ENCODE peak calls at places on chromosome 12, in six cellular contexts. L is small intestine; R is nephron progenitor cell; Y is Caki2; E is stimulated activated CD4-positive, alpha-beta T cell treated with anti-CD3 and anti-CD28 coated beads, Interleukin-15, amount 100 ng/mL, for 48 hours; U is NCI-H345. M is an unnamed sample.

GRCh38 chr12:26126340-26127284 is 1.8 kb upstream of the BHLHE41 start:
- DNase-seq in E (no peak), L (peak), Y (peak), R (peak), U (peak), M (no peak)

GRCh38 chr12:122399592-122400373 is 22.7 kb downstream of the CLIP1 start:
- DNase-seq in U (peak), R (peak), Y (peak), L (peak), E (peak), M (peak)

GRCh38 chr12:51721281-51721940 is 127.1 kb downstream of the FIGNL2 start:
- DNase-seq in L (peak), Y (peak), R (peak), E (peak), U (no peak), M (no peak)

GRCh38 chr12:53575502-53576264 is 50.5 kb downstream of the ATF7 start:
- DNase-seq in U (no peak), R (no peak), L (peak), Y (peak), E (no peak), M (no peak)

GRCh38 chr12:49187184-49187583 is 1.7 kb downstream of the TUBA1A start:
- DNase-seq in E (no peak), R (no peak), Y (no peak), L (no peak), U (peak), M (no peak)

GRCh38 chr12:40107803-40108620 is 2.1 kb upstream of the SLC2A13 start:
- DNase-seq in L (no peak), Y (no peak), E (peak), U (no peak), R (no peak), M (no peak)

GRCh38 chr12:42085596-42085995 is 59.1 kb downstream of the GXYLT1 start:
- DNase-seq in Y (no peak), R (no peak), E (no peak), U (no peak), L (no peak), M (no peak)

GRCh38 chr12:131282292-131283080 is 328.8 kb downstream of the ADGRD1 start:
- DNase-seq in E (no peak), R (no peak), U (no peak), Y (no peak), L (no peak), M (no peak)

GRCh38 chr12:86727151-86727550 is 471.0 kb upstream of the MGAT4C start:
- DNase-seq in R (no peak), L (no peak), U (peak), Y (peak), E (no peak), M (no peak)

GRCh38 chr12:109542876-109543275 is 30.4 kb downstream of the MMAB start:
- DNase-seq in L (no peak), E (no peak), R (no peak), U (no peak), Y (no peak), M (no peak)

GRCh38 chr12:109134186-109134917 is 18.0 kb downstream of the ACACB start:
- DNase-seq in E (no peak), U (no peak), R (peak), Y (no peak), L (no peak), M (no peak)

GRCh38 chr12:109624467-109624866 is 50.9 kb downstream of the MVK start:
- DNase-seq in R (no peak), Y (no peak), L (no peak), E (no peak), U (peak), M (no peak)

GRCh38 chr12:95774311-95775045 is 16.1 kb downstream of the NTN4 start:
- DNase-seq in R (no peak), E (no peak), L (no peak), U (no peak), Y (no peak), M (no peak)

GRCh38 chr12:55742719-55743130 is at the start of gene GDF11:
- DNase-seq in U (peak), Y (peak), E (no peak), L (peak), R (no peak), M (no peak)

GRCh38 chr12:38175538-38175937 is 141.0 kb upstream of the ALG10B start:
- DNase-seq in E (no peak), Y (peak), U (no peak), L (no peak), R (no peak), M (no peak)

GRCh38 chr12:110983811-110984210 is 63.4 kb upstream of the MYL2 start:
- DNase-seq in R (no peak), Y (no peak), L (no peak), E (no peak), U (no peak), M (no peak)

GRCh38 chr12:109719123-109720022 is 5.7 kb downstream of the FAM222A start:
- DNase-seq in L (no peak), R (no peak), U (no peak), Y (no peak), E (no peak), M (no peak)

GRCh38 chr12:104656383-104656782 is 199.6 kb downstream of the CHST11 start:
- DNase-seq in U (no peak), L (no peak), R (no peak), E (no peak), Y (no peak), M (no peak)

GRCh38 chr12:27462151-27462694 is 15.7 kb downstream of the SMCO2 start:
- DNase-seq in R (no peak), U (no peak), Y (no peak), L (no peak), E (no peak), M (peak)

GRCh38 chr12:94922561-94922960 is 80.9 kb downstream of the NDUFA12 start:
- DNase-seq in R (no peak), L (no peak), E (no peak), Y (no peak), U (peak), M (no peak)

GRCh38 chr12:54879132-54879531 is 24.8 kb downstream of the MUCL1 start:
- DNase-seq in U (peak), Y (no peak), R (no peak), E (no peak), L (no peak), M (no peak)

GRCh38 chr12:59004466-59004865 is 84.2 kb upstream of the LRIG3 start:
- DNase-seq in Y (no peak), U (no peak), R (no peak), E (no peak), L (no peak), M (peak)

GRCh38 chr12:124264879-124265278 is 30.0 kb upstream of the RFLNA start:
- DNase-seq in U (no peak), E (no peak), Y (no peak), R (no peak), L (no peak), M (no peak)

GRCh38 chr12:131916306-131917138 is 12.6 kb upstream of the PUS1 start:
- DNase-seq in R (no peak), U (no peak), Y (no peak), L (no peak), E (no peak), M (no peak)

GRCh38 chr12:78284417-78284816 is 453.7 kb downstream of the NAV3 start:
- DNase-seq in R (no peak), E (no peak), Y (no peak), U (no peak), L (no peak), M (no peak)

M was measured in BJ.